ENCODE peak calls at places on chromosomes 7 and 10, in seven cellular contexts. Q is A549, X is H7, U is NCI-H446, F is posterior vena cava, Z is NCI-H1092, W is colonic mucosa. P is an unnamed sample.

GRCh38 chr7:25014735-25015134 is 34.8 kb upstream of the OSBPL3 start:
- DNase-seq in Q (no peak), X (no peak), U (no peak), F (no peak), Z (no peak), W (no peak), P (no peak)

GRCh38 chr7:12738665-12739064 is 51.2 kb downstream of the ARL4A start:
- DNase-seq in Q (no peak), X (no peak), U (no peak), F (no peak), Z (no peak), W (no peak), P (no peak)

GRCh38 chr7:159197066-159197975 is 52.7 kb upstream of the VIPR2 start:
- DNase-seq in Q (no peak), X (peak; percentile 85), U (no peak), F (no peak), Z (no peak), W (peak; percentile 43), P (no peak)

GRCh38 chr10:67306588-67307205 is 380.9 kb downstream of the LRRTM3 start:
- DNase-seq in Q (peak; percentile 31), X (peak; percentile 68), U (no peak), F (no peak), Z (no peak), W (no peak), P (no peak)

GRCh38 chr10:17516376-17516775 is 62.0 kb upstream of the ST8SIA6 start:
- DNase-seq in Q (no peak), X (no peak), U (no peak), F (no peak), Z (no peak), W (no peak), P (no peak)

GRCh38 chr7:77330169-77330882 is 85.8 kb downstream of the GSAP start:
- DNase-seq in Q (no peak), X (no peak), U (no peak), F (no peak), Z (no peak), W (no peak), P (no peak)

GRCh38 chr7:84337386-84337785 is 142.8 kb upstream of the SEMA3A start:
- DNase-seq in Q (no peak), X (no peak), U (peak; percentile 14), F (no peak), Z (no peak), W (no peak), P (no peak)

GRCh38 chr10:97944772-97945171 is 85.6 kb downstream of the CRTAC1 start:
- DNase-seq in Q (no peak), X (no peak), U (no peak), F (no peak), Z (no peak), W (no peak), P (no peak)

GRCh38 chr7:150949564-150949963 is 28.6 kb downstream of the KCNH2 start:
- DNase-seq in Q (no peak), X (peak; percentile 76), U (no peak), F (peak; percentile 16), Z (no peak), W (no peak), P (no peak)

GRCh38 chr7:23373151-23374004 is 74.2 kb downstream of the MALSU1 start:
- DNase-seq in Q (no peak), X (no peak), U (no peak), F (no peak), Z (peak; percentile 37), W (no peak), P (no peak)

GRCh38 chr7:132837529-132837928 is 244.4 kb downstream of the CHCHD3 start:
- DNase-seq in Q (no peak), X (no peak), U (no peak), F (no peak), Z (no peak), W (no peak), P (no peak)

GRCh38 chr7:139914306-139914747 is 85.3 kb downstream of the TBXAS1 start:
- DNase-seq in Q (no peak), X (no peak), U (no peak), F (no peak), Z (no peak), W (no peak), P (no peak)

GRCh38 chr10:79438021-79438698 is 7.3 kb downstream of the ZCCHC24 start:
- DNase-seq in Q (no peak), X (peak; percentile 61), U (no peak), F (peak; percentile 67), Z (no peak), W (no peak), P (no peak)

GRCh38 chr10:119335671-119336353 is 128.4 kb downstream of the GRK5 start:
- DNase-seq in Q (no peak), X (no peak), U (no peak), F (peak; percentile 76), Z (no peak), W (no peak), P (no peak)

GRCh38 chr10:24642921-24643678 is 80.6 kb downstream of the ARHGAP21 start:
- DNase-seq in Q (peak; percentile 62), X (peak; percentile 31), U (peak; percentile 73), F (no peak), Z (peak; percentile 29), W (peak; percentile 37), P (peak; percentile 29)

GRCh38 chr7:19122018-19122588 is 4.7 kb upstream of the TWIST1 start:
- DNase-seq in Q (peak; percentile 23), X (peak; percentile 47), U (peak; percentile 50), F (no peak), Z (peak; percentile 22), W (no peak), P (no peak)

GRCh38 chr10:89352039-89352597 is 24.3 kb downstream of the IFIT3 start:
- DNase-seq in Q (peak; percentile 62), X (no peak), U (no peak), F (no peak), Z (no peak), W (peak; percentile 56), P (no peak)

GRCh38 chr7:17369686-17370426 is 71.4 kb downstream of the AHR start:
- DNase-seq in Q (peak; percentile 41), X (no peak), U (no peak), F (no peak), Z (no peak), W (no peak), P (no peak)

GRCh38 chr10:128095023-128095752 is 31.0 kb downstream of the MKI67 start:
- DNase-seq in Q (no peak), X (peak; percentile 41), U (no peak), F (no peak), Z (no peak), W (no peak), P (no peak)

GRCh38 chr7:46363688-46364087 is 442.6 kb upstream of the IGFBP3 start:
- DNase-seq in Q (no peak), X (no peak), U (no peak), F (no peak), Z (peak; percentile 15), W (peak; percentile 21), P (no peak)

GRCh38 chr10:85319826-85320225 is 991.4 kb downstream of the CCSER2 start:
- DNase-seq in Q (no peak), X (no peak), U (no peak), F (no peak), Z (no peak), W (no peak), P (no peak)

GRCh38 chr7:38525857-38526256 is 105.3 kb downstream of the AMPH start:
- DNase-seq in Q (no peak), X (no peak), U (no peak), F (no peak), Z (no peak), W (no peak), P (no peak)

GRCh38 chr7:1220958-1221745 is 11.5 kb upstream of the UNCX start:
- DNase-seq in Q (no peak), X (no peak), U (no peak), F (no peak), Z (no peak), W (no peak), P (no peak)

GRCh38 chr7:102425639-102426267 is 7.6 kb upstream of the ORAI2 start:
- DNase-seq in Q (no peak), X (peak; percentile 78), U (no peak), F (peak; percentile 90), Z (no peak), W (peak; percentile 52), P (no peak)

GRCh38 chr7:30470163-30470770 is 8.3 kb downstream of the NOD1 start:
- DNase-seq in Q (no peak), X (no peak), U (no peak), F (no peak), Z (peak; percentile 31), W (no peak), P (no peak)

GRCh38 chr7:32879460-32879859 is 12.1 kb downstream of the KBTBD2 start:
- DNase-seq in Q (no peak), X (no peak), U (no peak), F (no peak), Z (no peak), W (no peak), P (no peak)

GRCh38 chr7:77746824-77747165 is 50.5 kb downstream of the RSBN1L start:
- DNase-seq in Q (no peak), X (no peak), U (no peak), F (no peak), Z (no peak), W (no peak), P (no peak)